ENCODE peak calls at places on chromosomes 13 and 19, in four cellular contexts. X is endothelial cell of umbilical vein, R is H9, N is IMR-90. F is an unnamed sample.

GRCh38 chr19:5397804-5398692 is 57.2 kb upstream of the ZNRF4 start:
- DNase-seq in X (no peak), R (peak), N (no peak), F (peak)

GRCh38 chr19:3459322-3459881 is 20.9 kb downstream of the SMIM24 start:
- DNase-seq in X (peak), N (peak), R (peak), F (peak)

GRCh38 chr13:21568854-21569253 is 35.1 kb downstream of the MICU2 start:
- DNase-seq in R (no peak), N (no peak), X (no peak), F (no peak)

GRCh38 chr13:52786747-52787146 is 47.1 kb upstream of the CNMD start:
- DNase-seq in X (no peak), N (no peak), R (no peak), F (no peak)

GRCh38 chr13:44853641-44854040 is 135.6 kb downstream of the NUFIP1 start:
- DNase-seq in N (no peak), R (no peak), X (peak), F (no peak)

GRCh38 chr13:54175470-54175869 is 1146.9 kb downstream of the OLFM4 start:
- DNase-seq in X (no peak), R (no peak), N (no peak), F (peak)

GRCh38 chr19:46032597-46033025 is 8.2 kb downstream of the IGFL4 start:
- DNase-seq in X (no peak), N (no peak), R (no peak), F (no peak)

GRCh38 chr13:99911965-99912566 is 59.5 kb downstream of the ZIC5 start:
- DNase-seq in N (no peak), R (no peak), X (no peak), F (no peak)

GRCh38 chr13:35345992-35346391 is 130.5 kb downstream of the MAB21L1 start:
- DNase-seq in X (no peak), R (no peak), N (no peak), F (no peak)

GRCh38 chr13:90362718-90363117 is 984.8 kb upstream of the MIR17HG start:
- DNase-seq in R (no peak), X (no peak), N (peak), F (no peak)

GRCh38 chr13:48938308-48938943 is 37.3 kb upstream of the FNDC3A start:
- DNase-seq in N (no peak), R (no peak), X (no peak), F (peak)

GRCh38 chr13:109781384-109782065 is 4.9 kb downstream of the IRS2 start:
- DNase-seq in R (no peak), X (no peak), N (no peak), F (no peak)

GRCh38 chr19:36987091-36987490 is 71.0 kb downstream of the ZNF568 start:
- DNase-seq in N (no peak), X (no peak), R (no peak), F (no peak)

GRCh38 chr13:91652389-91652788 is 254.0 kb downstream of the GPC5 start:
- DNase-seq in X (no peak), R (no peak), N (peak), F (peak)

GRCh38 chr19:41604831-41605230 is 22.0 kb downstream of the CEACAM4 start:
- DNase-seq in N (no peak), R (no peak), X (no peak), F (no peak)

DNA sequence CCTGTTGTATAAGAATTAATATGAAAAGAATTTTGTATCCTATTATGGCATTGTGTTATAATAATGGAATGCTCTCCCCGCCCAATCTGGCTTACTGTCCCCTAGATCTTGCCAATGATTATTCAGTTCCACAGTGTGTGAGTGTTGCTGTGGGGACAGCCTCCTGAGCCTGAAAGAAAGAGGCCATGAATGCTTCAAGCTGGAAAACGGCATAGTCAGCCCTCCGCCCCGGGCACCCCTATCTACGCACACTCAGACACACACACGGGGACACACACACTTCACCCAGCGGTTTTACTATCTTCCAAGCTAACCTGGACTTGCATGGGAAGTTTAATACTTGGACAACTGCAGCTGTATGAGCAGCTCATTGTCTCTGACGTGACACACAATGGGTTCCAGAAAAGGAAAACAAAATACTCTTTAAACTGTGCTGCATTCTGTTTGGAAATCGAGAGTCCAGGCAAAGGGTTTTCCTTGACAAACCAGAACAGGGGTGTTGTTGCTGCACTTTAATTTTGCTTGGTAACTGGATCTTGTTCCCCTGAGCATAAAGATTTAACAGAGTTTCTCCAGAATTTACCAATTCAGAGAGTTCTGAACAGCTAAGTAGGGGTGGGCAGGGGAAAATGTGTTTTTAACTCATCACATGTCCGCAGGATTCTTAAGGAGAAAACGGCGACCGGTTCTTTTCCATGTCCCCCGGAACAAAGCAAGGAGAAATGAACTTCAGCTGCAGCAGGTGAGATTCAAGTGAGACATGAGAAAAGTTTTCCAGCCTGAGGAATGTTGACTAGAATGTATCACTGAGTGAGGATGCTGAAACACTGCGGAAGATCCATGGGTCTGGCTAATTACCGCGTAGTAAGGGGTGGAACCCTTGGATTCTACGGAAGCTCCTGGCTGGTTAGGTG is 472.9 kb downstream of the FOXO1 start:
- DNase-seq in R (no peak), N (no peak), X (peak), F (no peak)
- H3K4me2 ChIP-seq in R (no peak), N (no peak), X (peak), F (no peak)

GRCh38 chr19:39406656-39407393 is at the start of gene ZFP36:
- DNase-seq in N (peak), R (peak), X (peak), F (peak)

GRCh38 chr19:39407394-39407643 is 672 bp downstream of the ZFP36 start:
- DNase-seq in N (no peak), R (no peak), X (no peak), F (no peak)

GRCh38 chr19:39403331-39404312 is 3.0 kb upstream of the ZFP36 start:
- DNase-seq in N (peak), X (peak), R (peak), F (peak)

GRCh38 chr19:39405930-39406655 is 554 bp upstream of the ZFP36 start:
- DNase-seq in N (no peak), R (peak), X (no peak), F (no peak)

DNA sequence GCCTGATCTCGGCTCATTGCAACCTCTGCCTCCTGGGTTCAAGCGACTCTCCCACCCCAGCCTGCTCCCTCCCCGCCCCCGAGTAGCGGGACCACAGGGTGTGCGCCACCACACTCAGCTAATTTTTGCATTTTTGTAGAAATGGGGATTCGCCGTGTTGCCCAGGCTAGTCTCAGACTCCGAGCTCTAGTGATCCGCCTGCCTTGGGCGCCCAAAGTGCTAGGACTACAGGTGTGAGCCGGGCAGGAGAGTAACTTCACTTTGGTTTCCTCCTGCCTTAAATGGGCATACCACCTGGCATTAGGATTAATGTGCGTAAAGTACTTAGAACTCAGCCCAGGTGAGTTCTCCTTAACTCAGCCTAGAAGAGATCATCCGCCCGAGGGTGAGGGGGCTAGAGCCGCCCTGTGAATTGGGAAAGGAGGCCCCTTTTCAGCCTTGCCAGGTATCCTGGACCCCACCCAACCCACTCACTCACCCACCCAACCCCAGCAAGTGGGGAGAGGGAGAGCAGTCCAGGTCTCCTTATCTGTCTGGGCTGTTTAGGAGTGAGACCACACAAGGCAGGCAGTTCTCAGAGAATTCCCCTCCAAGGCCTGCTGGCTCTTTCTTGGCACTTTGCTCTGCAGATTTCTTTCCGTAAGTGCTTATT is 1.3 kb upstream of the ZFP36 start:
- DNase-seq in N (no peak), R (no peak), X (no peak), F (no peak)
- H3K4me2 ChIP-seq in N (no peak), R (no peak), X (no peak), F (no peak)

GRCh38 chr13:66208589-66208988 is 1021.5 kb downstream of the PCDH9 start:
- DNase-seq in R (no peak), N (no peak), X (no peak), F (no peak)

GRCh38 chr13:66207610-66208009 is 1022.5 kb downstream of the PCDH9 start:
- DNase-seq in N (no peak), X (no peak), R (no peak), F (no peak)

GRCh38 chr13:66214467-66214866 is 1015.7 kb downstream of the PCDH9 start:
- DNase-seq in R (no peak), X (no peak), N (no peak), F (no peak)

GRCh38 chr13:66212511-66212910 is 1017.6 kb downstream of the PCDH9 start:
- DNase-seq in N (no peak), R (no peak), X (no peak), F (no peak)

GRCh38 chr13:66210677-66211076 is 1019.5 kb downstream of the PCDH9 start:
- DNase-seq in X (peak), N (peak), R (no peak), F (no peak)
- H3K4me2 ChIP-seq in X (peak), N (peak), R (no peak), F (no peak)

GRCh38 chr19:18377026-18377425 is 8.9 kb upstream of the GDF15 start:
- DNase-seq in X (no peak), R (no peak), N (no peak), F (no peak)
- H3K4me2 ChIP-seq in X (no peak), R (no peak), N (no peak), F (no peak)

F was measured in mesendoderm.